ENCODE peak calls at places on chromosomes 6 and 20, in six cellular contexts. V, C, L, B, Y and R are unnamed samples.

GRCh38 chr6:6741264-6741663 is 152.7 kb downstream of the LY86 start:
- DNase-seq in L (no peak), B (no peak), V (no peak), Y (no peak), C (no peak), R (no peak)

GRCh38 chr20:37342231-37343177 is 3.4 kb upstream of the SRC start:
- DNase-seq in L (no peak), Y (no peak), C (no peak), B (no peak), V (no peak), R (peak; percentile 30)

GRCh38 chr20:34689486-34689885 is 12.6 kb upstream of the PIGU start:
- DNase-seq in C (no peak), Y (no peak), B (no peak), V (no peak), L (peak; percentile 43), R (no peak)

GRCh38 chr20:14477125-14477524 is 139.7 kb upstream of the FLRT3 start:
- DNase-seq in B (no peak), Y (no peak), V (no peak), C (no peak), L (peak; percentile 10), R (no peak)

GRCh38 chr6:14524319-14524718 is 406.7 kb downstream of the CD83 start:
- DNase-seq in Y (no peak), C (no peak), L (no peak), V (no peak), B (no peak), R (no peak)

GRCh38 chr6:76862966-76863365 is 600.3 kb downstream of the HTR1B start:
- DNase-seq in B (no peak), L (no peak), C (no peak), V (no peak), Y (no peak), R (no peak)

GRCh38 chr20:37901667-37902503 is 1.0 kb upstream of the VSTM2L start:
- DNase-seq in L (peak; percentile 55), V (peak; percentile 33), Y (peak; percentile 85), B (peak; percentile 26), C (no peak), R (peak; percentile 71)

GRCh38 chr6:168782211-168782729 is 341.3 kb downstream of the SMOC2 start:
- DNase-seq in B (no peak), Y (no peak), C (no peak), L (no peak), V (no peak), R (no peak)

GRCh38 chr20:62927128-62927705 is 912 bp upstream of the DIDO1 start:
- DNase-seq in L (no peak), C (no peak), Y (no peak), B (no peak), V (no peak), R (no peak)

GRCh38 chr6:1838604-1839003 is 228.9 kb downstream of the FOXC1 start:
- DNase-seq in C (no peak), Y (no peak), V (no peak), L (no peak), B (no peak), R (no peak)

GRCh38 chr6:154229796-154230195 is 126.8 kb downstream of the IPCEF1 start:
- DNase-seq in V (no peak), B (no peak), C (no peak), Y (no peak), L (no peak), R (no peak)

GRCh38 chr6:127564761-127565160 is 12.2 kb upstream of the C6orf58 start:
- DNase-seq in B (no peak), V (no peak), C (no peak), L (peak; percentile 35), Y (no peak), R (no peak)

GRCh38 chr20:58927490-58928061 is 53.5 kb upstream of the NELFCD start:
- DNase-seq in Y (no peak), C (no peak), V (no peak), L (no peak), B (no peak), R (no peak)

GRCh38 chr6:15926256-15926655 is 202.6 kb upstream of the MYLIP start:
- DNase-seq in Y (no peak), C (no peak), V (no peak), B (no peak), L (no peak), R (no peak)

GRCh38 chr6:8589941-8590676 is 154.8 kb upstream of the SLC35B3 start:
- DNase-seq in Y (peak; percentile 50), V (no peak), B (no peak), L (no peak), C (no peak), R (peak; percentile 58)

GRCh38 chr6:154606457-154606856 is 96.0 kb upstream of the CNKSR3 start:
- DNase-seq in C (peak; percentile 17), B (no peak), Y (no peak), L (no peak), V (no peak), R (no peak)

GRCh38 chr20:61861054-61861841 is 204.4 kb downstream of the TAF4 start:
- DNase-seq in B (no peak), Y (no peak), L (no peak), V (no peak), C (no peak), R (no peak)

GRCh38 chr6:137697267-137697938 is 169.7 kb upstream of the TNFAIP3 start:
- DNase-seq in Y (peak; percentile 55), C (no peak), B (no peak), V (no peak), L (peak; percentile 60), R (peak; percentile 37)

GRCh38 chr6:142783499-142783898 is 161.5 kb downstream of the HIVEP2 start:
- DNase-seq in Y (no peak), B (no peak), C (no peak), V (no peak), L (no peak), R (no peak)